ENCODE peak calls at places on chromosomes 13 and 19, in four cellular contexts. K, W, C and L are unnamed samples.

GRCh38 chr19:41792513-41793413 is 3.6 kb upstream of the CEACAM3 start:
- DNase-seq in K (peak), W (peak), C (no peak), L (no peak)

GRCh38 chr13:48864100-48864499 is 111.6 kb upstream of the FNDC3A start:
- DNase-seq in K (no peak), W (no peak), C (no peak), L (no peak)

GRCh38 chr13:31722684-31723083 is 16.6 kb upstream of the RXFP2 start:
- DNase-seq in K (peak), W (no peak), C (no peak), L (peak)

GRCh38 chr13:110245421-110245899 is 61.5 kb downstream of the COL4A1 start:
- DNase-seq in K (peak), W (no peak), C (no peak), L (peak)

GRCh38 chr13:37515226-37515625 is 83.3 kb downstream of the POSTN start:
- DNase-seq in K (no peak), W (no peak), C (no peak), L (no peak)

GRCh38 chr13:89951341-89951740 is 1396.1 kb upstream of the MIR17HG start:
- DNase-seq in K (no peak), W (no peak), C (no peak), L (no peak)

GRCh38 chr13:41691276-41691675 is 233.9 kb downstream of the RGCC start:
- DNase-seq in K (no peak), W (peak), C (no peak), L (no peak)

GRCh38 chr19:40084948-40085347 is 5.8 kb downstream of the ZNF780A start:
- DNase-seq in K (no peak), W (no peak), C (no peak), L (no peak)

GRCh38 chr19:33473644-33474305 is 47.8 kb downstream of the PEPD start:
- DNase-seq in K (no peak), W (no peak), C (no peak), L (peak)

GRCh38 chr13:98998831-98999634 is 21.2 kb upstream of the DOCK9 start:
- DNase-seq in K (peak), W (no peak), C (no peak), L (no peak)

GRCh38 chr13:74556002-74556551 is 421.9 kb upstream of the KLF12 start:
- DNase-seq in K (no peak), W (no peak), C (no peak), L (no peak)

GRCh38 chr19:48659768-48660167 is 13.0 kb downstream of the NTN5 start:
- DNase-seq in K (no peak), W (peak), C (no peak), L (no peak)

GRCh38 chr19:6654347-6655310 is 15.3 kb downstream of the TNFSF14 start:
- DNase-seq in K (no peak), W (no peak), C (no peak), L (no peak)

GRCh38 chr19:8343483-8343844 is 402 bp upstream of the KANK3 start:
- DNase-seq in K (no peak), W (no peak), C (no peak), L (no peak)

GRCh38 chr13:66001136-66001535 is 1229.0 kb downstream of the PCDH9 start:
- DNase-seq in K (no peak), W (peak), C (no peak), L (no peak)

GRCh38 chr19:3482507-3483225 is 575 bp downstream of the SMIM44 start:
- DNase-seq in K (no peak), W (no peak), C (no peak), L (no peak)

DNA sequence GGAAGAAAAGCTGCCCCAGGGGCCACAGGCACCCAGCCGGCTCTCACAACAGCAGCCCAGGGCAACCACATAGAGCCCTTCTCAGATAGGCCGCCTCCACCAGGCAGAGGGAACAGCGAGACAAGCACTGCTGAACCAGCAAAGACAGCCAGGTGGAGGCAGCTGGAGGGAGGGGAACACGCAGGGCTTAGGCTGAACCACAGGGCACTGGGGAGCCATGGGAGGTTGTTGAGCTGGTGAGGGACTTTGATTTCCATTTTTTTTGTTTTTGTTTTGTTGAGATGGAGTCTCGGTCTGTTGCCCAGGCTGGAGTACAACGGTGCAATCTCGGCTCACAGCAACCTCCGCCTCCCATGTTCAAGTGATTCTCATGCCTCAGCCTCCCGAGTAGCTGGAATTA is 3.5 kb downstream of the GAMT start:
- DNase-seq in K (no peak), W (no peak), C (no peak), L (no peak)
- H3K4me3 ChIP-seq in K (no peak), W (no peak), C (no peak), L (no peak)

GRCh38 chr13:70623260-70623659 is 515.0 kb upstream of the KLHL1 start:
- DNase-seq in K (peak), W (peak), C (no peak), L (no peak)
- TF ChIP-seq CTCF in K (no peak), W (no peak), C (peak), L (no peak)

GRCh38 chr19:45509692-45510015 is 2.4 kb downstream of the VASP start:
- DNase-seq in K (no peak), W (no peak), C (no peak), L (no peak)

GRCh38 chr19:45507864-45508680 is 793 bp downstream of the VASP start:
- DNase-seq in K (no peak), W (peak), C (peak), L (no peak)

GRCh38 chr19:45508681-45508930 is 1.3 kb downstream of the VASP start:
- DNase-seq in K (no peak), W (no peak), C (no peak), L (no peak)

GRCh38 chr19:45506991-45507863 is at the start of gene VASP:
- DNase-seq in K (peak), W (peak), C (peak), L (peak)

DNA sequence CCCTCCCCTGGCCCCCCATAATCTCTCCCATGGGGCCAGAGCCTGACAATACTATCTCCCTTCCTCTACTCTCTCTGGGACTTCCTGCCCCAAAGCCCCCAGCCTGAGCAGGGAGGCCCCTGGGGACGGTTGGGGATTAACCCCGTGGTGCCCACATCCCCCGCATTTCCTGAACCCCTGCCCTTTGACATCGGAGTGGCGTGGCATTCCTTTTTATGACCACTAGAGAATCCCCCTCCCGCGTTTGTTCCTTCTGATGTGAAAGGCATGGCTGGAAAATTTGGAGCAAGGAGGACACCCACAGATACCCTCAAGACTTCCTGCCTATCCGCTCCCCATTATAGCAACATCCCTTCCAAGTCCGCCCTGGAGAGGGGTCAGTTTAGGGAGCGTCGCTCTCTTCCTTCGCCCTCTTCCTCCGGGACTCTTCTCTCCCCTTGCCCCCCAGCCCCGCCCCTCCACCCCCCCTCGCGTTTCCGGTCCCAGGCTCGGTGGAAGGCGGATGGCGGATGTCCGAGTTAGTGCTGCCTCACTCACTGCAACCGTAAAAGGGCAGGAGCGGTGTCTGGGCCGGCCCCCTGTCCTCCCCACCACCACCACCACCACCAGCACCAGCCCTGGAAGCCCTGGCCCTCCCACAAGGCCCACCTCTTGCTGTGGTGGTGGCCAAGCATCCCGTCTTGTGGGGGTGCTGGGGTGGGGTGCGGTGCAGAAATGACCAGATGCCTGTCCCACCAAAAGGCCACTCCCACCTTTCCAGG is 1.8 kb downstream of the VASP start:
- DNase-seq in K (peak), W (peak), C (no peak), L (peak)
- H3K4me3 ChIP-seq in K (peak), W (peak), C (peak), L (peak)

GRCh38 chr19:11964858-11965645 is at the start of gene ZNF763:
- DNase-seq in K (peak), W (peak), C (peak), L (no peak)

GRCh38 chr19:11970174-11970573 is 5.3 kb downstream of the ZNF763 start:
- DNase-seq in K (no peak), W (no peak), C (no peak), L (no peak)

GRCh38 chr19:11963566-11964355 is 1.1 kb upstream of the ZNF763 start:
- DNase-seq in K (peak), W (peak), C (no peak), L (no peak)

DNA sequence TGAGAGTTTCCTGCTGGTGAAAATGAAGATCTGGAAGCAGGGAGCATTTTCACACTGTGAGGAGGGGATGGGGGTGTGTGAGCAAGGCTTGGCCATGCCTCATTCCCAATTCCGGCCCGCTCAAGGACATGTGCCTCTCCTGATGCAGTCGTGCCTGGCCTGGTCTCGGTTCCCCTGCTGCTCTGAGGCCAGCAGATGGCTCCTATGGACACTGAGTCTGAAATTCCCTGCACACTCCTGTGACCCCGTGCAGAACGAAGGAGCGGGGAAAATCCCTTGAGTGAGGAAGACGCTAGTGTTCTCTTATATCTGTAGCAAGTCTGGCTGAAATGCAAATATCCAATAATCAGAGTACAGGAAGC is 363 bp upstream of the ZNF763 start:
- DNase-seq in K (no peak), W (no peak), C (no peak), L (no peak)
- TF ChIP-seq CTCF in K (peak), W (peak), C (no peak), L (no peak)

GRCh38 chr13:29436291-29436690 is 159.2 kb downstream of the SLC7A1 start:
- DNase-seq in K (peak), W (peak), C (no peak), L (peak)

GRCh38 chr13:29434217-29434940 is 161.1 kb downstream of the SLC7A1 start:
- DNase-seq in K (no peak), W (no peak), C (no peak), L (no peak)

GRCh38 chr13:29438772-29439171 is 156.7 kb downstream of the SLC7A1 start:
- DNase-seq in K (no peak), W (no peak), C (no peak), L (no peak)

GRCh38 chr13:29436721-29437250 is 158.7 kb downstream of the SLC7A1 start:
- DNase-seq in K (no peak), W (no peak), C (no peak), L (no peak)

DNA sequence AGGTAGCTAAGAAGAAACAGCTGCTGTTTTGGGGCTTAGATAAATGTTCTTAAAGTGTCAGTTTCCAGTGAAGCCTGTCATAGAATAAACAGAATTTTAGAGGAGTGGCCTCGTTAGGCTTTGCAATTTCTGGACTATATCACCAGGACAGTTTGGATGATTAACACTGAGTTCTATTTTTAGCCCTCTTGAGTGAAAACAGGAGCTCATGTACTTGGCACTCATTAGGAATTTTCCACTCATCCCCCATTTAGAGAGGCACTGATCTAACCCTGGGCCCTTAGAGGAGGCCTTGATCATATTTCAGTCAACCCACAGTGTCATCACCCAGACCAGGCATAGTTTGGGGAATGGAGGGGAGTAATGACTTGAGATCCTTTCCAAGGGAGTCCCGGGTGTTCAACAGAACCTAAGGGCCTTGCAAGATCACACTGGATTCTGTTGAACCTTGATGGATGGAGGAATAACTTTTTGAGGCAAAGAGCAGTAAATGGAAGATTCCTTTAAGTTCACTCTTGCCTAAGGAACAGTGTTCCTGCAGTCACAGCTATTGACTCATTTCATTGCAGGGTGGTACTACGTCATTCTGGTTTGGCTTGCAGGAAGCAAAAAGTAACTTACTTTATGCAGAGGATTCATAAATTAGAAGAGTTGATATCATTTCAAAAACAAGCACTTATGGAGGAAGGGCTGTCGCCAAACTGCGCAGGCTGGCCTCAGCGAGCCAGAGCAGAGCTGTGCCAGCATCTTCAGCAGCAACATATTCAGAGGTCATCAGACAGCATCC is 160.2 kb downstream of the SLC7A1 start:
- DNase-seq in K (peak), W (peak), C (no peak), L (peak)
- H3K4me3 ChIP-seq in K (no peak), W (no peak), C (no peak), L (no peak)